ENCODE peak calls at places on chromosomes 5 and 9, in five cellular contexts. Z, Y, L, E and X are unnamed samples.

GRCh38 chr9:114158482-114159130 is 3.3 kb downstream of the COL27A1 start:
- DNase-seq in Z (no peak), Y (no peak), L (no peak), E (no peak), X (no peak)

GRCh38 chr5:88660326-88660946 is 222.5 kb downstream of the MEF2C start:
- DNase-seq in Z (peak; percentile 90), Y (no peak), L (peak; percentile 55), E (no peak), X (peak; percentile 91)

GRCh38 chr9:124595743-124596142 is 88.5 kb upstream of the NR5A1 start:
- DNase-seq in Z (no peak), Y (no peak), L (no peak), E (no peak), X (no peak)

GRCh38 chr5:135426102-135427082 is 20.8 kb downstream of the DCANP1 start:
- DNase-seq in Z (peak; percentile 25), Y (peak; percentile 49), L (no peak), E (peak; percentile 69), X (no peak)

GRCh38 chr9:83239787-83240186 is 176.8 kb upstream of the RASEF start:
- DNase-seq in Z (no peak), Y (no peak), L (no peak), E (no peak), X (no peak)

GRCh38 chr9:75903785-75904360 is 13.4 kb downstream of the PCSK5 start:
- DNase-seq in Z (peak; percentile 87), Y (peak; percentile 83), L (no peak), E (no peak), X (peak; percentile 50)

GRCh38 chr5:139657363-139658321 is 9.5 kb downstream of the CXXC5 start:
- DNase-seq in Z (peak; percentile 82), Y (no peak), L (no peak), E (no peak), X (peak; percentile 81)

GRCh38 chr5:159702301-159702700 is 214.0 kb upstream of the ADRA1B start:
- DNase-seq in Z (no peak), Y (no peak), L (no peak), E (no peak), X (no peak)

GRCh38 chr5:23139338-23140171 is 286.4 kb upstream of the CDH12 start:
- DNase-seq in Z (no peak), Y (no peak), L (no peak), E (peak; percentile 3), X (no peak)

GRCh38 chr5:31751620-31752019 is 112.7 kb downstream of the PDZD2 start:
- DNase-seq in Z (no peak), Y (no peak), L (no peak), E (no peak), X (no peak)

GRCh38 chr5:17216176-17216973 is 1.1 kb upstream of the BASP1 start:
- DNase-seq in Z (no peak), Y (peak; percentile 79), L (peak; percentile 89), E (peak; percentile 76), X (peak; percentile 82)
- H3K27me3 ChIP-seq in Z (no peaks in the 10 kb centered on the region), Y (no peaks in the 10 kb centered on the region), L (peaks cover 39% of the 10 kb centered on the region), E (no peaks in the 10 kb centered on the region), X (no peaks in the 10 kb centered on the region)

DNA sequence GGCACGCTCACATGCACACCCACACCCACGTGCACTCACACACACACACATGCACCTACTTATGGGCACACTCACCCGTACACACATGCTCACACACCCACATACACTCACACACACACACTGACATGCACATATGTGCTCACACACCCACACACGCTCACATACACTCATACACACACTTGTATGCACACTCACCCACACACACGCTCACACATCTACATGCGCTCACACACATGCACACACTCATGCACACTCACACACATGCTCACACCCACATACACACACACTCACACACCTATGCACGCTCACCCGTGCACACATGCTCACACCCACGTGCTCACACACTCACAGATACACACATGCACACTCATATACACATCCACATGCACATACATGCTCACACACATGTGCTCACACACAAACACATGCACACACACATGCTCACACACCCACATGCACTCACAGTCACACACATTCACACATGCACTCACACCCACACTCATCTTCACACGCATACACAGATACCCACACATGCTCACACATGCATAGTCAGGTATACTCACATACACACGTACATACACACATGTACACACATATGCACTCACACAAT is 138.3 kb downstream of the OLFM1 start:
- DNase-seq in Z (no peak), Y (no peak), L (no peak), E (no peak), X (no peak)
- H3K27me3 ChIP-seq in Z (no peaks in the 10 kb centered on the region), Y (no peaks in the 10 kb centered on the region), L (peaks cover 68% of the 10 kb centered on the region), E (no peaks in the 10 kb centered on the region), X (no peaks in the 10 kb centered on the region)

DNA sequence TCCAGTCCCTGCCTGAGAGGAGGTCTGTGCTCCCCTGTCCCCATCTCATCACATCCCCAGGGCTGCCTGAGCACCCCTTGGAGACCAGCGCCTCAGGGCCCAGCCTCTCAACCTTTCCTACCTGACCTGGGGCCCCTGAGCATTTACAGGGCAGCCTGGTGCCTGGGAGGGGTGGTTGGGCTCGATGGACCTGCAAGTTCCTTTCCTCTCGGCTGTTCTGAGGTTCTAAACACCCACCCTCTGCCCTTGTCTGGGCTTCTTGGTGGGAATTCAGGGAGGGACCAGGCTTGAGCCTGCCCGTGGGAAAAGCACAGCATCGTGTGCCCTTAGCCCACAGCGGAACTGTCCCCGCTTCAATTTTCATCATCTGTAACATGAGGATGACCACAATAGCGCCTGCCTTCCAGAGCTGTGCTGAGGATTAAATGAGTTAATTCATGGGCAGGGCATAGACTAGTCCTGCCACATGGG is 91.0 kb upstream of the SH3PXD2B start:
- DNase-seq in Z (no peak), Y (no peak), L (no peak), E (no peak), X (no peak)
- H3K27me3 ChIP-seq in Z (peaks cover 27% of the 10 kb centered on the region), Y (peaks cover 3% of the 10 kb centered on the region), L (no peaks in the 10 kb centered on the region), E (no peaks in the 10 kb centered on the region), X (no peaks in the 10 kb centered on the region)

GRCh38 chr5:38923661-38924451 is 78.0 kb downstream of the OSMR start:
- DNase-seq in Z (no peak), Y (no peak), L (no peak), E (no peak), X (no peak)
- H3K27me3 ChIP-seq in Z (no peaks in the 10 kb centered on the region), Y (no peaks in the 10 kb centered on the region), L (no peaks in the 10 kb centered on the region), E (no peaks in the 10 kb centered on the region), X (no peaks in the 10 kb centered on the region)

GRCh38 chr5:132260051-132260450 is 2.6 kb downstream of the PDLIM4 start:
- DNase-seq in Z (peak; percentile 76), Y (peak; percentile 28), L (no peak), E (peak; percentile 33), X (peak; percentile 58)
- H3K27me3 ChIP-seq in Z (no peaks in the 10 kb centered on the region), Y (no peaks in the 10 kb centered on the region), L (peaks cover 24% of the 10 kb centered on the region), E (no peaks in the 10 kb centered on the region), X (no peaks in the 10 kb centered on the region)

DNA sequence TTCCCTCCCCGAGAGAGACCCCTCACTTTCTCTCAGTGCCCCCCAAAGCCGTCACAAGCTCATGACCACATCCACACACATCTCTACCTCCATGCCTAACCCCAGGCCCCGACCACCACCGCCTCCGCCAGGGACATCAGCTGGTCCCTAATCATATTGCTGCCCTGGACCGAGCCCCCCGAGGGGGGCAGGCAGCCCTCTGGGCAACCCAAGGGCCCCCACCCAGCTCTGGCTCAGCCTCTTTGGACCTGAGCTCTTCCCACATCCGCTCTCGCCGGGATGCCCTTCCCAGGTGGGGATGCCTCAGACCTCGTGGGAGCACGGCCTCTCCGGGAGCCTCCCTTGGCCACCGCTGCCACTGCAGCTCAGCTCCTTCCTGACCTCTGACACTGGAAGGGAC is 18.5 kb downstream of the LHX3 start:
- DNase-seq in Z (no peak), Y (no peak), L (peak; percentile 71), E (no peak), X (no peak)
- H3K27me3 ChIP-seq in Z (peaks cover 25% of the 10 kb centered on the region), Y (peaks cover 37% of the 10 kb centered on the region), L (peaks cover 90% of the 10 kb centered on the region), E (peaks cover 94% of the 10 kb centered on the region), X (peaks cover 24% of the 10 kb centered on the region)

GRCh38 chr5:40679071-40679997 is at the start of gene PTGER4:
- DNase-seq in Z (peak; percentile 70), Y (peak; percentile 84), L (peak; percentile 99), E (peak; percentile 89), X (peak; percentile 92)
- H3K27me3 ChIP-seq in Z (no peaks in the 10 kb centered on the region), Y (no peaks in the 10 kb centered on the region), L (peaks cover 33% of the 10 kb centered on the region), E (peaks cover 63% of the 10 kb centered on the region), X (no peaks in the 10 kb centered on the region)

GRCh38 chr9:126605792-126606482 is 7.8 kb upstream of the LMX1B start:
- DNase-seq in Z (no peak), Y (no peak), L (no peak), E (peak; percentile 5), X (no peak)
- H3K27me3 ChIP-seq in Z (peaks cover 52% of the 10 kb centered on the region), Y (peaks cover 30% of the 10 kb centered on the region), L (peaks cover 75% of the 10 kb centered on the region), E (peaks cover 57% of the 10 kb centered on the region), X (peaks cover 36% of the 10 kb centered on the region)

GRCh38 chr9:21991039-21991959 is 2.9 kb downstream of the CDKN2A start:
- DNase-seq in Z (no peak), Y (no peak), L (no peak), E (no peak), X (peak; percentile 65)

GRCh38 chr9:21994996-21995651 is 533 bp downstream of the CDKN2B-AS1 start:
- DNase-seq in Z (peak; percentile 63), Y (peak; percentile 64), L (peak; percentile 94), E (peak; percentile 79), X (peak; percentile 73)

GRCh38 chr9:21994526-21994995 is at the start of gene CDKN2B-AS1:
- DNase-seq in Z (peak; percentile 75), Y (peak; percentile 60), L (peak; percentile 87), E (peak; percentile 85), X (peak; percentile 80)

GRCh38 chr9:21993893-21994525 is at the start of gene CDKN2A:
- DNase-seq in Z (no peak), Y (no peak), L (peak; percentile 85), E (peak; percentile 79), X (peak; percentile 78)

DNA sequence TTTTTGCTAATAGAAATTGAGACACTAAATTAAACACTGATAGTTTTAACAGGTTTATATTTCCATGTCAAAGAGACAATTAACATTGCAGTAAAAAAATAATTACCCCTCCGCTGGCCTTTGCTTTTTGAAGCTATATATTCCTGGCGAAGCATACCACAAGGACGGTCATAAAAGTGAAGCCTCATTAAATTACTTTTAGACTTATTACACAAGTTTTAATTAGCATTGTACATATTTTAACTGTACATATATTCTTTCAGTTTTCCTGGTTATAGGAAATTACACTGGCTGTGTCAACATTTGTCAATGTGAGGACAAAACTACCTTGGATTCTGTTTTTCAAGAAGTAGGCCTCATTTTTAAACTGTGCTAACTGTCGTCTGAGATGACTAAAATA is 1.2 kb downstream of the CDKN2A start:
- DNase-seq in Z (no peak), Y (no peak), L (no peak), E (no peak), X (no peak)
- H3K27me3 ChIP-seq in Z (no peaks in the 10 kb centered on the region), Y (no peaks in the 10 kb centered on the region), L (peaks cover 90% of the 10 kb centered on the region), E (no peaks in the 10 kb centered on the region), X (no peaks in the 10 kb centered on the region)